ENCODE peak calls at places on chromosomes 11 and 22, in ten cellular contexts. D is SJSA1; X is posterior cingulate gyrus; L is choroid plexus epithelial cell; K is myocyte; G is stimulated activated CD8-positive, alpha-beta memory T cell treated with anti-CD3 and anti-CD28 coated beads, Interleukin-12 subunit alpha, Interleukin-12 subunit beta, amount 100 ng/mL, for 4 hours; Z is GM18507; M is activated naive CD8-positive, alpha-beta T cell treated with anti-CD3 and anti-CD28 coated beads for 36 hours; H is activated T-helper 2 cell treated with anti-CD3 and anti-CD28 coated beads, Interferon-gamma antibody, Interleukin-2, Interleukin-4, amounts not matched to agents 10 μg/mL and 5 μg/mL and 100 μg/mL, durations not matched to agents 14 hours and 24 hours and 36 hours; V is Daoy. U is an unnamed sample.

GRCh38 chr11:23509023-23509422 is 648.7 kb upstream of the CCDC179 start:
- DNase-seq in D (no peak), X (no peak), L (peak; percentile 59), K (no peak), G (no peak), Z (no peak), M (no peak), H (no peak), V (no peak), U (no peak)

GRCh38 chr22:20244744-20245576 is 23.2 kb downstream of the RTN4R start:
- DNase-seq in D (no peak), X (no peak), L (no peak), K (peak; percentile 86), G (no peak), Z (no peak), M (peak; percentile 45), H (no peak), V (no peak), U (no peak)

GRCh38 chr22:35552186-35552842 is 11.7 kb downstream of the RASD2 start:
- DNase-seq in D (no peak), X (no peak), L (peak; percentile 79), K (peak; percentile 74), G (peak; percentile 47), Z (peak; percentile 76), M (peak; percentile 83), H (peak; percentile 82), V (peak; percentile 91), U (peak; percentile 86)

GRCh38 chr11:1557168-1557884 is 14.7 kb downstream of the DUSP8 start:
- DNase-seq in D (no peak), X (no peak), L (no peak), K (no peak), G (no peak), Z (no peak), M (no peak), H (no peak), V (no peak), U (no peak)

GRCh38 chr11:100866453-100866852 is 179.4 kb downstream of the ARHGAP42 start:
- DNase-seq in D (no peak), X (no peak), L (no peak), K (no peak), G (no peak), Z (no peak), M (no peak), H (no peak), V (no peak), U (no peak)

GRCh38 chr11:1209371-1210057 is 13.4 kb upstream of the MUC5B start:
- DNase-seq in D (no peak), X (no peak), L (no peak), K (no peak), G (no peak), Z (no peak), M (no peak), H (no peak), V (no peak), U (no peak)

GRCh38 chr11:128180446-128181089 is 406.8 kb downstream of the ETS1 start:
- DNase-seq in D (peak; percentile 56), X (no peak), L (peak; percentile 94), K (peak; percentile 30), G (no peak), Z (no peak), M (no peak), H (no peak), V (peak; percentile 86), U (no peak)

GRCh38 chr22:31876156-31877035 is 67.9 kb upstream of the YWHAH start:
- DNase-seq in D (no peak), X (no peak), L (no peak), K (peak; percentile 30), G (no peak), Z (no peak), M (no peak), H (no peak), V (no peak), U (no peak)

GRCh38 chr11:34641456-34641855 is 20.6 kb downstream of the EHF start:
- DNase-seq in D (no peak), X (no peak), L (no peak), K (no peak), G (no peak), Z (no peak), M (no peak), H (no peak), V (no peak), U (no peak)

GRCh38 chr11:127656266-127656879 is 655.8 kb upstream of the KIRREL3 start:
- DNase-seq in D (no peak), X (no peak), L (no peak), K (no peak), G (no peak), Z (no peak), M (no peak), H (no peak), V (no peak), U (no peak)

GRCh38 chr22:29661355-29661754 is 57.9 kb downstream of the NF2 start:
- DNase-seq in D (no peak), X (no peak), L (no peak), K (no peak), G (no peak), Z (no peak), M (no peak), H (no peak), V (no peak), U (no peak)

GRCh38 chr11:107991868-107992414 is 16.8 kb upstream of the CUL5 start:
- DNase-seq in D (peak; percentile 35), X (no peak), L (no peak), K (no peak), G (no peak), Z (no peak), M (no peak), H (no peak), V (no peak), U (peak; percentile 89)

GRCh38 chr11:15150507-15150906 is 35.8 kb downstream of the INSC start:
- DNase-seq in D (no peak), X (no peak), L (no peak), K (no peak), G (no peak), Z (no peak), M (no peak), H (no peak), V (no peak), U (no peak)

GRCh38 chr11:57325735-57326048 is 940 bp upstream of the TNKS1BP1 start:
- DNase-seq in D (no peak), X (no peak), L (peak; percentile 72), K (no peak), G (no peak), Z (no peak), M (no peak), H (no peak), V (no peak), U (no peak)

GRCh38 chr11:1059759-1060158 is 14.9 kb upstream of the MUC2 start:
- DNase-seq in D (no peak), X (no peak), L (no peak), K (no peak), G (no peak), Z (no peak), M (no peak), H (no peak), V (no peak), U (no peak)

GRCh38 chr11:118224512-118225180 is at the start of gene JAML:
- DNase-seq in D (no peak), X (no peak), L (no peak), K (no peak), G (no peak), Z (no peak), M (peak; percentile 72), H (peak; percentile 70), V (no peak), U (no peak)

GRCh38 chr11:43222215-43222614 is 89.6 kb upstream of the API5 start:
- DNase-seq in D (no peak), X (no peak), L (no peak), K (no peak), G (no peak), Z (no peak), M (no peak), H (no peak), V (no peak), U (peak; percentile 2)

GRCh38 chr11:117818036-117818858 is 6.3 kb downstream of the FXYD2 start:
- DNase-seq in D (no peak), X (no peak), L (peak; percentile 72), K (no peak), G (no peak), Z (no peak), M (peak; percentile 76), H (no peak), V (peak; percentile 64), U (no peak)

GRCh38 chr11:68816251-68816776 is 25.4 kb downstream of the CPT1A start:
- DNase-seq in D (no peak), X (no peak), L (no peak), K (no peak), G (no peak), Z (no peak), M (no peak), H (no peak), V (no peak), U (no peak)

U was measured in GM23338.